ENCODE peak calls at places on chromosomes 11 and 22, in four cellular contexts. One of them, this sample, is unnamed.

GRCh38 chr11:116641561-116642045 is 131.2 kb downstream of the BUD13 start:
- DNase-seq in Karpas-422: peak
- DNase-seq in DMS53: peak
- DNase-seq in cardiac fibroblast: peak
- DNase-seq in this sample: peak

GRCh38 chr11:3093281-3094191 is 36.3 kb upstream of the CARS1 start:
- DNase-seq in DMS53: peak
- DNase-seq in Karpas-422: no peak
- DNase-seq in cardiac fibroblast: no peak
- DNase-seq in this sample: no peak

GRCh38 chr11:40293655-40294342 is 1165.7 kb downstream of the LRRC4C start:
- DNase-seq in DMS53: peak
- DNase-seq in Karpas-422: peak
- DNase-seq in cardiac fibroblast: peak
- DNase-seq in this sample: peak

GRCh38 chr11:34313099-34313517 is 44.7 kb downstream of the ABTB2 start:
- DNase-seq in cardiac fibroblast: no peak
- DNase-seq in DMS53: no peak
- DNase-seq in Karpas-422: peak
- DNase-seq in this sample: no peak

GRCh38 chr11:121206810-121207209 is 85.8 kb upstream of the SC5D start:
- DNase-seq in DMS53: no peak
- DNase-seq in Karpas-422: no peak
- DNase-seq in cardiac fibroblast: no peak
- DNase-seq in this sample: no peak

GRCh38 chr11:59426361-59427067 is at the start of gene OR5A2:
- DNase-seq in Karpas-422: no peak
- DNase-seq in cardiac fibroblast: no peak
- DNase-seq in DMS53: no peak
- DNase-seq in this sample: no peak

GRCh38 chr22:21966643-21967516 is 14.2 kb upstream of the PPM1F start:
- DNase-seq in cardiac fibroblast: no peak
- DNase-seq in Karpas-422: no peak
- DNase-seq in DMS53: no peak
- DNase-seq in this sample: no peak

GRCh38 chr11:114377612-114378267 is 22.6 kb downstream of the C11orf71 start:
- DNase-seq in Karpas-422: no peak
- DNase-seq in DMS53: no peak
- DNase-seq in cardiac fibroblast: peak
- DNase-seq in this sample: peak

GRCh38 chr11:57530215-57530595 is 349 bp downstream of the TIMM10 start:
- DNase-seq in cardiac fibroblast: no peak
- DNase-seq in DMS53: no peak
- DNase-seq in Karpas-422: peak
- DNase-seq in this sample: no peak

GRCh38 chr11:73240190-73240781 is 22.2 kb downstream of the P2RY2 start:
- DNase-seq in Karpas-422: no peak
- DNase-seq in DMS53: no peak
- DNase-seq in cardiac fibroblast: peak
- DNase-seq in this sample: peak

GRCh38 chr11:79973701-79974626 is 533.1 kb upstream of the TENM4 start:
- DNase-seq in Karpas-422: no peak
- DNase-seq in DMS53: peak
- DNase-seq in cardiac fibroblast: peak
- DNase-seq in this sample: peak

GRCh38 chr11:130389315-130389935 is 39.0 kb downstream of the ADAMTS8 start:
- DNase-seq in cardiac fibroblast: peak
- DNase-seq in DMS53: no peak
- DNase-seq in Karpas-422: no peak
- DNase-seq in this sample: peak

GRCh38 chr11:17547051-17547577 is at the start of gene OTOG:
- DNase-seq in DMS53: peak
- DNase-seq in cardiac fibroblast: peak
- DNase-seq in Karpas-422: no peak
- DNase-seq in this sample: no peak

GRCh38 chr11:1757861-1758610 is 5.7 kb downstream of the CTSD start:
- DNase-seq in Karpas-422: no peak
- DNase-seq in DMS53: no peak
- DNase-seq in cardiac fibroblast: no peak
- DNase-seq in this sample: no peak

GRCh38 chr11:35464308-35464707 is 45.0 kb upstream of the SLC1A2 start:
- DNase-seq in cardiac fibroblast: no peak
- DNase-seq in DMS53: no peak
- DNase-seq in Karpas-422: no peak
- DNase-seq in this sample: no peak

GRCh38 chr11:71332046-71332445 is 79.7 kb upstream of the SHANK2 start:
- DNase-seq in Karpas-422: no peak
- DNase-seq in cardiac fibroblast: no peak
- DNase-seq in DMS53: no peak
- DNase-seq in this sample: no peak